ENCODE peak calls at places on chromosomes 13 and 19, in eight cellular contexts. X is lower lobe of right lung, J is WTC11, O is left lung, U is DND-41, T is brain microvascular endothelial cell, N is NB4, Z is GM20000. M is an unnamed sample.

GRCh38 chr13:22357132-22357531 is 686.3 kb downstream of the FGF9 start:
- DNase-seq in X (no peak), J (no peak), O (no peak), U (no peak), T (no peak), N (peak; percentile 3), Z (no peak), M (no peak)

GRCh38 chr19:11705474-11705873 is 33.3 kb downstream of the ZNF823 start:
- DNase-seq in X (no peak), J (no peak), O (no peak), U (no peak), T (no peak), N (no peak), Z (no peak), M (no peak)

GRCh38 chr19:5339950-5340636 is 519 bp downstream of the PTPRS start:
- DNase-seq in X (no peak), J (peak; percentile 29), O (peak; percentile 59), U (no peak), T (no peak), N (peak; percentile 32), Z (peak; percentile 62), M (peak; percentile 68)

GRCh38 chr19:11205939-11206570 is 8.7 kb upstream of the KANK2 start:
- DNase-seq in X (no peak), J (no peak), O (no peak), U (no peak), T (no peak), N (no peak), Z (peak; percentile 86), M (peak; percentile 81)

GRCh38 chr13:24500977-24501376 is 11.6 kb downstream of the PARP4 start:
- DNase-seq in X (no peak), J (no peak), O (no peak), U (no peak), T (peak; percentile 58), N (no peak), Z (no peak), M (no peak)

GRCh38 chr19:39223703-39224279 is 19.7 kb upstream of the SYCN start:
- DNase-seq in X (no peak), J (peak; percentile 67), O (no peak), U (peak; percentile 71), T (peak; percentile 25), N (peak; percentile 16), Z (no peak), M (peak; percentile 46)

GRCh38 chr19:50328257-50329145 is 676 bp downstream of the KCNC3 start:
- DNase-seq in X (peak; percentile 72), J (peak; percentile 49), O (peak; percentile 77), U (no peak), T (no peak), N (no peak), Z (peak; percentile 68), M (peak; percentile 51)

GRCh38 chr13:111153977-111154332 is 38.8 kb downstream of the ARHGEF7 start:
- DNase-seq in X (no peak), J (no peak), O (no peak), U (no peak), T (peak; percentile 26), N (no peak), Z (peak; percentile 60), M (no peak)

GRCh38 chr13:30654430-30654829 is 36.7 kb downstream of the USPL1 start:
- DNase-seq in X (no peak), J (no peak), O (no peak), U (no peak), T (no peak), N (no peak), Z (no peak), M (no peak)

GRCh38 chr13:36787181-36787580 is 31.8 kb upstream of the RFXAP start:
- DNase-seq in X (no peak), J (no peak), O (no peak), U (no peak), T (no peak), N (no peak), Z (no peak), M (no peak)

GRCh38 chr19:51976852-51977251 is 9.8 kb downstream of the ZNF350 start:
- DNase-seq in X (no peak), J (no peak), O (no peak), U (no peak), T (no peak), N (no peak), Z (no peak), M (no peak)
- TF ChIP-seq CTCF in X (no peak), J (no peak), O (no peak), U (no peak), T (no peak), N (no peak), Z (no peak), M (no peak)

DNA sequence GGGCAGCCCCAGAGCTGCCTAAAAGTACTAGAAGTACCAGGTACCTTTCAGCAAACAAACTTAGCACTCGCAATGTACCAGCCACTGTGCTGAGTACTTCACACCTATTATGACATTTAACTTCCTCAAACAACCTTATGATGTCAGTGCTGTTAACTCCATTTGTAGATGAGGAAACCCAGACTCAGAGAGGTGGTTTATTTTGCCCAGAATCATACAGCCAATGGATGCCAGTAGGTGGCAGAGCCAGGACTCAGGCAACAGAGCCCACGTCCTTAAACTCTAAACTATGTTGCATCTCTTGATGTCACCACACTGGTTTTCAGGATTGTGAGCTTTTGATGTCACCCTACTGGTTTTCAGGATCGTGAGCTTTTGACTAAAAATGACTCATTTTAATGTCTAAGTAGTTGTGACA is 78.9 kb downstream of the FLT1 start:
- DNase-seq in X (no peak), J (no peak), O (no peak), U (no peak), T (no peak), N (peak; percentile 73), Z (no peak), M (no peak)
- TF ChIP-seq CTCF in X (no peak), J (no peak), O (no peak), U (no peak), T (no peak), N (peak; percentile 12), Z (no peak), M (no peak)

GRCh38 chr13:80923907-80924306 is 583.0 kb upstream of the SPRY2 start:
- DNase-seq in X (no peak), J (peak; percentile 12), O (no peak), U (no peak), T (no peak), N (no peak), Z (no peak), M (no peak)
- TF ChIP-seq CTCF in X (no peak), J (no peak), O (no peak), U (no peak), T (peak; percentile 19), N (no peak), Z (no peak), M (no peak)

GRCh38 chr19:17049711-17050280 is 23.2 kb upstream of the CPAMD8 start:
- DNase-seq in X (no peak), J (no peak), O (peak; percentile 69), U (no peak), T (peak; percentile 52), N (no peak), Z (no peak), M (no peak)

GRCh38 chr19:17045907-17046502 is 19.4 kb upstream of the CPAMD8 start:
- DNase-seq in X (no peak), J (no peak), O (peak; percentile 41), U (no peak), T (no peak), N (no peak), Z (no peak), M (no peak)

GRCh38 chr19:17052439-17052838 is 22.8 kb downstream of the HAUS8 start:
- DNase-seq in X (no peak), J (peak; percentile 68), O (peak; percentile 11), U (peak; percentile 27), T (peak; percentile 46), N (peak; percentile 68), Z (no peak), M (no peak)

GRCh38 chr19:17043744-17044143 is 17.1 kb upstream of the CPAMD8 start:
- DNase-seq in X (no peak), J (no peak), O (peak; percentile 34), U (no peak), T (no peak), N (no peak), Z (no peak), M (no peak)

DNA sequence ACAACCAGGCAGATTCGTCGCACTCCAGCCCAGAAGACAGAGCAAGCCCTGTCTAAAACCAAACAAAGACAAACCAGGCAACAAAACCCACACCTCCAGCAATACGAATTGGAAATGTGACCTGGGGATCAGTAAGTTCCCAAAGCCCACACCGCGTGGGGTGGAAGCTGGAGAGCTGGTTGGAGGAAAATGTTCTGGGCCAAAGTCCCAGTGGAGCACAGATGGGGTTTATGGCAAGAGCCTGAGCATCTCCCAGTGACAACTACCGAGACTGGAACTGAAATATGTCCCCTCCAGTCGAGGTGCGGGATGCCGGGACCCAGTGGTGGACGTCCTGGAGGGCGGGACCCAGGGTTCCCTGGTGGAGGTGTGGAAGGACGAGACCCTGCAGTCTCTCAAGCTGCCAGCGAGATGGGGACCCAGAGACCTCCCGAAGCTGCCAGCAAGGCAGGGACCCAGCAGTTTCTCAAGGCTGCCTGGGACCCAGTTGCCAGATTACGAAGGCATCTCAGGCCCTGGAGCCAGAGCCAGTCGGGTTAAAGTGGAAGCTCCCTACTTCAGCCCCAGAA is 22.4 kb upstream of the CPAMD8 start:
- DNase-seq in X (no peak), J (no peak), O (peak; percentile 54), U (no peak), T (no peak), N (no peak), Z (no peak), M (no peak)
- TF ChIP-seq CTCF in X (no peak), J (no peak), O (no peak), U (no peak), T (no peak), N (no peak), Z (no peak), M (no peak)